ENCODE peak calls at places on chromosomes 2 and 18, in five cellular contexts. K is A549, G is fibroblast of lung, R is BJ, C is WERI-Rb-1. F is an unnamed sample.

GRCh38 chr2:106801256-106801655 is 84.7 kb downstream of the ST6GAL2 start:
- DNase-seq in K (no peak), G (no peak), R (no peak), C (no peak), F (no peak)

GRCh38 chr2:227856697-227857096 is 14.7 kb upstream of the DAW1 start:
- DNase-seq in K (no peak), G (no peak), R (no peak), C (no peak), F (no peak)

GRCh38 chr18:27808678-27809077 is 368.3 kb downstream of the CDH2 start:
- DNase-seq in K (no peak), G (no peak), R (no peak), C (no peak), F (no peak)

GRCh38 chr2:88870267-88870839 is 178.9 kb downstream of the RPIA start:
- DNase-seq in K (no peak), G (no peak), R (no peak), C (no peak), F (no peak)

GRCh38 chr2:222268311-222268980 is 30.4 kb downstream of the PAX3 start:
- DNase-seq in K (no peak), G (no peak), R (no peak), C (no peak), F (no peak)

GRCh38 chr18:63951302-63951705 is 2.2 kb downstream of the HMSD start:
- DNase-seq in K (no peak), G (no peak), R (no peak), C (no peak), F (no peak)

GRCh38 chr2:129717560-129718128 is 261.8 kb upstream of the RAB6C start:
- DNase-seq in K (no peak), G (no peak), R (no peak), C (no peak), F (no peak)

GRCh38 chr2:86027913-86028762 is 77.5 kb downstream of the POLR1A start:
- DNase-seq in K (no peak), G (no peak), R (no peak), C (no peak), F (no peak)

GRCh38 chr2:205680067-205680466 is 2.2 kb upstream of the NRP2 start:
- DNase-seq in K (peak; percentile 59), G (peak; percentile 91), R (no peak), C (peak; percentile 85), F (no peak)

GRCh38 chr2:39024833-39025232 is 96.0 kb downstream of the SOS1 start:
- DNase-seq in K (no peak), G (no peak), R (no peak), C (no peak), F (no peak)

GRCh38 chr2:3078684-3079083 is 298.9 kb downstream of the EIPR1 start:
- DNase-seq in K (no peak), G (no peak), R (no peak), C (no peak), F (no peak)

GRCh38 chr2:141348481-141348880 is 782.3 kb downstream of the LRP1B start:
- DNase-seq in K (no peak), G (peak; percentile 79), R (no peak), C (no peak), F (no peak)

GRCh38 chr18:74661008-74661407 is 63.3 kb downstream of the ZNF407 start:
- DNase-seq in K (no peak), G (no peak), R (no peak), C (no peak), F (no peak)

GRCh38 chr2:166424841-166425240 is 49.1 kb upstream of the SCN9A start:
- DNase-seq in K (no peak), G (no peak), R (no peak), C (no peak), F (no peak)

GRCh38 chr2:105376010-105376409 is 22.8 kb downstream of the FHL2 start:
- DNase-seq in K (no peak), G (no peak), R (no peak), C (no peak), F (no peak)

GRCh38 chr18:28030458-28030857 is 146.5 kb downstream of the CDH2 start:
- DNase-seq in K (no peak), G (no peak), R (no peak), C (no peak), F (no peak)

GRCh38 chr2:168559187-168559586 is 103.1 kb downstream of the CERS6 start:
- DNase-seq in K (no peak), G (peak; percentile 17), R (no peak), C (no peak), F (no peak)

GRCh38 chr2:60033325-60033724 is 520.1 kb downstream of the BCL11A start:
- DNase-seq in K (no peak), G (no peak), R (no peak), C (no peak), F (no peak)

GRCh38 chr2:180761224-180761623 is 219.2 kb upstream of the UBE2E3 start:
- DNase-seq in K (no peak), G (peak; percentile 84), R (no peak), C (no peak), F (peak; percentile 11)

GRCh38 chr2:112958428-112959108 is 19.2 kb upstream of the IL36G start:
- DNase-seq in K (peak; percentile 48), G (peak; percentile 67), R (no peak), C (peak; percentile 28), F (peak; percentile 12)

GRCh38 chr2:200703132-200703925 is 108.4 kb upstream of the BZW1 start:
- DNase-seq in K (peak; percentile 15), G (peak; percentile 91), R (peak; percentile 26), C (peak; percentile 20), F (peak; percentile 66)

GRCh38 chr2:58106896-58107295 is 60.3 kb downstream of the VRK2 start:
- DNase-seq in K (no peak), G (peak; percentile 21), R (no peak), C (no peak), F (no peak)

GRCh38 chr2:54409752-54410151 is 46.4 kb upstream of the SPTBN1 start:
- DNase-seq in K (no peak), G (no peak), R (no peak), C (no peak), F (no peak)

GRCh38 chr18:45837283-45838070 is 12.0 kb downstream of the SIGLEC15 start:
- DNase-seq in K (no peak), G (peak; percentile 59), R (no peak), C (peak; percentile 79), F (no peak)

GRCh38 chr18:57910817-57911216 is 107.7 kb upstream of the ATP8B1 start:
- DNase-seq in K (peak; percentile 21), G (no peak), R (no peak), C (peak; percentile 44), F (no peak)

GRCh38 chr2:45276914-45277313 is 267.7 kb upstream of the SIX2 start:
- DNase-seq in K (no peak), G (peak; percentile 45), R (no peak), C (no peak), F (no peak)

GRCh38 chr2:127081826-127082633 is 24.9 kb downstream of the BIN1 start:
- DNase-seq in K (no peak), G (peak; percentile 53), R (no peak), C (peak; percentile 64), F (no peak)

GRCh38 chr2:172555272-172555521 is 693 bp upstream of the PDK1 start:
- DNase-seq in K (no peak), G (no peak), R (no peak), C (no peak), F (no peak)

GRCh38 chr2:119723121-119723635 is 36.5 kb upstream of the PTPN4 start:
- DNase-seq in K (no peak), G (no peak), R (no peak), C (no peak), F (no peak)

GRCh38 chr18:3596324-3597158 is 146.6 kb downstream of the TGIF1 start:
- DNase-seq in K (no peak), G (peak; percentile 46), R (no peak), C (peak; percentile 86), F (no peak)

GRCh38 chr2:126698376-126698775 is 42.4 kb downstream of the GYPC start:
- DNase-seq in K (no peak), G (no peak), R (no peak), C (peak; percentile 78), F (no peak)

GRCh38 chr2:239636808-239637207 is 236.0 kb upstream of the HDAC4 start:
- DNase-seq in K (no peak), G (no peak), R (no peak), C (no peak), F (no peak)

GRCh38 chr2:61962095-61962984 is 56.9 kb downstream of the COMMD1 start:
- DNase-seq in K (no peak), G (no peak), R (no peak), C (no peak), F (no peak)

GRCh38 chr18:48161201-48161910 is 230.9 kb upstream of the SMAD2 start:
- DNase-seq in K (peak; percentile 35), G (peak; percentile 81), R (peak; percentile 24), C (peak; percentile 86), F (peak; percentile 40)

GRCh38 chr2:105541189-105542050 is 142.6 kb upstream of the FHL2 start:
- DNase-seq in K (no peak), G (no peak), R (no peak), C (no peak), F (no peak)

GRCh38 chr2:163681765-163682164 is 54.0 kb downstream of the FIGN start:
- DNase-seq in K (no peak), G (peak; percentile 70), R (no peak), C (no peak), F (no peak)

GRCh38 chr18:41853280-41853679 is 101.8 kb upstream of the PIK3C3 start:
- DNase-seq in K (no peak), G (no peak), R (no peak), C (no peak), F (no peak)

DNA sequence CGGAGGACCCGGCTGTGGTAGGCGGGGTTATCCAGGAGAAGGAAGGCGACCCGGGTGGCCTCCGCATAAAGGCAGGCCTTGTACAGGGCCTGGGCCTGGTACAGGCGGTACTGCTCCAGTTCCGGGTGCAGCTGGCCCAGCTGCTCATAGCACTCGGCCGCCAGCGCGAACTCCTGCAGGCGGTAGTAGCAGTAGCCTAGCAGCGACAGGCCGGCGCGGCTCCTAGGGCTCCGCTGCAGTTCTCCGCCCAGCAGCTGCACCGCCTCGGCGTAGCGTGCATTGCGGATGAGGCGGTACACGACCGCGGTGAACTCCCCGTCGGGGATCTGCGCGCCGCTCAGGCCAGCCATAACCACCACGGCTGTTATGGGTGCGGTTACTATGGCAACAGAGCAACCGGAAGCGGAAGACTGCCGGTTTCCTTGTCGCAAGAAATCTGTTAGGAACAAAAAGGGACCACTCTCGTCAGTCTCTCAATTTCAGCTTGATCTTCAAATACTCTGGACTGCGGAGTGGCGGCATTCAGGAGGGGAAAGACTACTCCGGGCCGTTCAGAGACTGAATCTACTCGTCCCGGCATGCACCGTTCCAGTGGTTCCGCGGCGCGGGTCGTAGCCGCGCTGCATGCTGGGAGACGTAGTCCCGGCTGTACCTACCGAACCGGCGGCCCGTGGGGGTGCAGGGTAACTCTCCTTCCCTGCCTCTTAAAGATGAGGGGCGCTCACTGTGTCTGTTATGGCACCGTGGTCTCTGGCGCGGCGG is 160.0 kb downstream of the AGPS start:
- DNase-seq in K (peak; percentile 89), G (peak; percentile 91), R (peak; percentile 38), C (peak; percentile 90), F (peak; percentile 54)
- TF ChIP-seq CTCF in K (no peak), G (no peak), R (no peak), C (no peak), F (no peak)

GRCh38 chr2:229133155-229133772 is 137.8 kb downstream of the PID1 start:
- DNase-seq in K (peak; percentile 3), G (peak; percentile 76), R (no peak), C (peak; percentile 12), F (peak; percentile 11)
- TF ChIP-seq CTCF in K (peak; percentile 70), G (peak; percentile 54), R (peak; percentile 55), C (peak; percentile 43), F (peak; percentile 48)

GRCh38 chr2:207734264-207734635 is 22.8 kb downstream of the CCNYL1 start:
- DNase-seq in K (no peak), G (peak; percentile 60), R (no peak), C (no peak), F (no peak)
- TF ChIP-seq CTCF in K (peak; percentile 83), G (peak; percentile 53), R (peak; percentile 67), C (peak; percentile 68), F (peak; percentile 63)

GRCh38 chr2:64699712-64700111 is 46.0 kb upstream of the SERTAD2 start:
- DNase-seq in K (no peak), G (no peak), R (no peak), C (no peak), F (no peak)
- TF ChIP-seq CTCF in K (no peak), G (no peak), R (no peak), C (no peak), F (no peak)

F was measured in AG09319.